ENCODE peak calls at places on chromosomes 11 and 22, in nine cellular contexts. F is CD4-positive, alpha-beta memory T cell; B is adrenal gland; K is HCT116; D is naive thymus-derived CD4-positive, alpha-beta T cell; P is tibial artery; M is GM23338; C is pancreas; N is body of pancreas. Z is an unnamed sample.
A peak's percentile ranks its signal among the peaks of the same experiment; 100 is the strongest.

GRCh38 chr11:15716550-15716949 is 601.8 kb downstream of the INSC start:
- DNase-seq in P (no peak), M (no peak), F (no peak), B (no peak), C (no peak), D (no peak), K (no peak), N (no peak), Z (no peak)

GRCh38 chr22:48104786-48105185 is 1342.3 kb downstream of the TBC1D22A start:
- DNase-seq in D (no peak), F (no peak), N (no peak), K (no peak), C (no peak), P (no peak), M (no peak), B (no peak), Z (no peak)

GRCh38 chr22:26391623-26392022 is 37.4 kb upstream of the ASPHD2 start:
- DNase-seq in C (no peak), K (no peak), F (no peak), P (no peak), B (no peak), N (no peak), D (no peak), M (peak; percentile 43), Z (no peak)

GRCh38 chr11:91272089-91272488 is 952.5 kb upstream of the FAT3 start:
- DNase-seq in P (no peak), D (no peak), F (no peak), B (no peak), K (no peak), N (no peak), C (no peak), M (no peak), Z (no peak)

GRCh38 chr22:20428496-20429253 is 8.9 kb downstream of the SCARF2 start:
- DNase-seq in B (no peak), F (no peak), K (no peak), D (no peak), P (peak; percentile 54), N (no peak), M (no peak), C (no peak), Z (peak; percentile 20)

GRCh38 chr11:369336-370018 is at the start of gene B4GALNT4:
- DNase-seq in M (peak; percentile 67), C (peak; percentile 46), N (no peak), K (no peak), D (peak; percentile 64), B (no peak), P (no peak), F (peak; percentile 55), Z (no peak)

GRCh38 chr11:79160786-79161403 is 279.9 kb downstream of the TENM4 start:
- DNase-seq in M (peak; percentile 26), N (no peak), B (no peak), P (no peak), D (no peak), F (no peak), K (no peak), C (no peak), Z (no peak)

GRCh38 chr11:125108469-125108868 is 3.0 kb downstream of the TMEM218 start:
- DNase-seq in C (no peak), K (no peak), D (no peak), P (no peak), M (no peak), N (no peak), F (no peak), B (no peak), Z (no peak)

GRCh38 chr11:30107899-30108298 is 91.1 kb upstream of the KCNA4 start:
- DNase-seq in D (no peak), P (no peak), C (no peak), M (no peak), B (peak; percentile 29), N (no peak), K (no peak), F (no peak), Z (no peak)

GRCh38 chr11:96103102-96103501 is 179.2 kb upstream of the MTMR2 start:
- DNase-seq in N (no peak), P (no peak), K (no peak), F (no peak), C (no peak), M (no peak), B (no peak), D (no peak), Z (no peak)

GRCh38 chr11:106670069-106670468 is 348.2 kb downstream of the GUCY1A2 start:
- DNase-seq in D (no peak), K (no peak), P (no peak), B (no peak), F (no peak), M (peak; percentile 60), C (no peak), N (no peak), Z (no peak)

GRCh38 chr11:27024865-27025264 is 15.8 kb upstream of the BBOX1 start:
- DNase-seq in K (no peak), P (no peak), B (no peak), F (no peak), M (no peak), D (no peak), N (no peak), C (no peak), Z (no peak)

GRCh38 chr11:130677486-130678153 is 229.2 kb downstream of the ADAMTS15 start:
- DNase-seq in C (no peak), F (no peak), D (no peak), P (no peak), B (no peak), K (no peak), N (no peak), M (peak; percentile 84), Z (no peak)

GRCh38 chr11:129750343-129751292 is 65.0 kb upstream of the TMEM45B start:
- DNase-seq in P (peak; percentile 75), K (peak; percentile 74), C (peak; percentile 81), M (peak; percentile 82), D (peak; percentile 89), B (peak; percentile 76), F (peak; percentile 78), N (peak; percentile 81), Z (peak; percentile 93)

GRCh38 chr11:72793452-72794367 is at the start of gene STARD10:
- DNase-seq in M (peak; percentile 99), N (peak; percentile 96), F (peak; percentile 98), C (peak; percentile 97), K (peak; percentile 87), D (peak; percentile 97), P (peak; percentile 97), B (peak; percentile 97), Z (peak; percentile 98)

GRCh38 chr22:40368016-40368415 is 2.4 kb upstream of the SGSM3 start:
- DNase-seq in M (no peak), P (no peak), F (no peak), D (no peak), B (no peak), C (no peak), K (no peak), N (no peak), Z (no peak)

GRCh38 chr11:63560506-63561179 is 2.5 kb downstream of the PLAAT2 start:
- DNase-seq in N (no peak), F (no peak), P (peak; percentile 80), B (no peak), M (no peak), C (no peak), D (peak; percentile 46), K (no peak), Z (peak; percentile 76)

GRCh38 chr11:117180020-117180419 is 1.5 kb downstream of the SIDT2 start:
- DNase-seq in P (no peak), N (no peak), M (no peak), K (no peak), B (no peak), C (no peak), F (no peak), D (no peak), Z (no peak)

GRCh38 chr11:65170058-65170534 is at the start of gene SPDYC:
- DNase-seq in M (peak; percentile 74), F (no peak), K (peak; percentile 56), C (no peak), B (no peak), P (no peak), D (no peak), N (no peak), Z (no peak)

GRCh38 chr22:45867118-45867905 is 109.7 kb downstream of the WNT7B start:
- DNase-seq in P (no peak), M (peak; percentile 72), C (no peak), F (no peak), B (no peak), D (no peak), N (no peak), K (no peak), Z (peak; percentile 83)

GRCh38 chr11:17954395-17955252 is 58.2 kb downstream of the SERGEF start:
- DNase-seq in D (no peak), M (no peak), C (no peak), N (no peak), P (no peak), B (no peak), K (no peak), F (no peak), Z (no peak)

GRCh38 chr11:17951685-17952388 is 61.0 kb downstream of the SERGEF start:
- DNase-seq in C (no peak), K (no peak), P (no peak), B (no peak), F (no peak), D (no peak), N (no peak), M (no peak), Z (no peak)

GRCh38 chr11:17952487-17952886 is 60.4 kb downstream of the SERGEF start:
- DNase-seq in C (no peak), P (no peak), M (no peak), F (no peak), D (no peak), B (no peak), K (no peak), N (no peak), Z (no peak)
- H3K36me3 ChIP-seq in C (peaks cover 11% of the 10 kb centered on the region), P (peaks cover 34% of the 10 kb centered on the region), M (no peaks in the 10 kb centered on the region), F (peaks cover 40% of the 10 kb centered on the region), D (peaks cover 12% of the 10 kb centered on the region), B (no peaks in the 10 kb centered on the region), K (no peaks in the 10 kb centered on the region), N (peaks cover 6% of the 10 kb centered on the region), Z (no peaks in the 10 kb centered on the region)

DNA sequence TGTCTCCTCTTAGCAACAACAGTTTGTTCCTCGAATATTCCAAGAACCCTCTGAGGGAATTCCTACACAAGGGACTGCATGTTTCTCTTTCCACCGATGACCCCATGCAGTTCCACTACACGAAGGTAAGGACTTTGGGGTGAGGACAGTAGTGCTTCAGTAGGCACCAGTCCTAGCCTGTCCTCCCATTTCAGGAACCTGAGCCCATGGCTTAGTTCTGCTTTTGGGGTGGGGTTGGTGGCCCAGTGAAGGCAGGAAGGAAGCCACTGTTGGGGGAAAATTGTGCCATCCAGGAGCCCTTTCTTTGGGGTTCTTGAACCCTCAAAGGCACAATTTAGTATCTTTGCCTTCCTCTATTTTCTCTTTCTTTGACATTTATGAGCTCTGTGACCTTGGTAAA is 38.2 kb downstream of the RNF141 start:
- DNase-seq in D (no peak), K (no peak), P (no peak), F (no peak), N (no peak), C (no peak), B (no peak), M (no peak), Z (peak; percentile 64)
- H3K27ac ChIP-seq in D (no peak overlapping the region), K (no peak overlapping the region), P (no peak overlapping the region), F (no peak overlapping the region), N (no peak overlapping the region), C (peak overlapping the region; percentile 2), B (no peak overlapping the region), M (no peak overlapping the region), Z (peak overlapping the region; percentile 27)

GRCh38 chr11:114062272-114062671 is 2.8 kb downstream of the ZBTB16 start:
- DNase-seq in P (no peak), F (no peak), B (no peak), D (no peak), M (no peak), K (no peak), C (no peak), N (no peak), Z (no peak)
- H3K27me3 ChIP-seq in P (no peaks in the 10 kb centered on the region), F (peaks cover 15% of the 10 kb centered on the region), B (no peaks in the 10 kb centered on the region), D (no peaks in the 10 kb centered on the region), M (peaks cover 71% of the 10 kb centered on the region), K (peaks cover 3% of the 10 kb centered on the region), C (no peaks in the 10 kb centered on the region), N (no peaks in the 10 kb centered on the region), Z (no peaks in the 10 kb centered on the region)

GRCh38 chr22:38741166-38741565 is 14.6 kb downstream of the SUN2 start:
- DNase-seq in C (no peak), D (no peak), F (no peak), P (no peak), N (no peak), K (no peak), B (no peak), M (no peak), Z (peak; percentile 37)
- H3K36me3 ChIP-seq in C (peaks cover 99% of the 10 kb centered on the region), D (peaks cover 81% of the 10 kb centered on the region), F (peaks cover 100% of the 10 kb centered on the region), P (peaks cover 100% of the 10 kb centered on the region), N (peaks cover 78% of the 10 kb centered on the region), K (peaks cover 60% of the 10 kb centered on the region), B (no peaks in the 10 kb centered on the region), M (no peaks in the 10 kb centered on the region), Z (no peaks in the 10 kb centered on the region)

Z was measured in left lung.